ENCODE peak calls at places on chromosomes 12 and 14, in six cellular contexts. One of them, this sample, is unnamed.
A peak's percentile ranks its signal among the peaks of the same experiment; 100 is the strongest.

GRCh38 chr12:25615119-25615518 is 62.0 kb upstream of the LMNTD1 start:
- DNase-seq in GM12878: no peak
- DNase-seq in GM23248: peak; percentile 93
- DNase-seq in HCT116: no peak
- DNase-seq in mesenchymal stem cell: peak; percentile 82
- DNase-seq in neural progenitor cell: no peak
- DNase-seq in this sample: peak; percentile 94

GRCh38 chr14:61695695-61696527 is 598 bp downstream of the HIF1A start:
- DNase-seq in mesenchymal stem cell: peak; percentile 66
- DNase-seq in GM12878: no peak
- DNase-seq in GM23248: peak; percentile 86
- DNase-seq in neural progenitor cell: peak; percentile 89
- DNase-seq in HCT116: no peak
- DNase-seq in this sample: peak; percentile 59

GRCh38 chr12:29229937-29230336 is 80.9 kb downstream of the FAR2 start:
- DNase-seq in neural progenitor cell: no peak
- DNase-seq in HCT116: no peak
- DNase-seq in GM12878: no peak
- DNase-seq in mesenchymal stem cell: peak; percentile 23
- DNase-seq in GM23248: no peak
- DNase-seq in this sample: no peak

GRCh38 chr14:51616724-51617409 is 34.8 kb upstream of the FRMD6 start:
- DNase-seq in GM23248: peak; percentile 82
- DNase-seq in HCT116: peak; percentile 62
- DNase-seq in GM12878: no peak
- DNase-seq in neural progenitor cell: no peak
- DNase-seq in mesenchymal stem cell: peak; percentile 83
- DNase-seq in this sample: peak; percentile 97

GRCh38 chr12:78004451-78005093 is 173.9 kb downstream of the NAV3 start:
- DNase-seq in GM23248: no peak
- DNase-seq in neural progenitor cell: no peak
- DNase-seq in mesenchymal stem cell: no peak
- DNase-seq in HCT116: no peak
- DNase-seq in GM12878: no peak
- DNase-seq in this sample: peak; percentile 14

GRCh38 chr12:3728686-3729085 is 24.2 kb downstream of the CRACR2A start:
- DNase-seq in mesenchymal stem cell: no peak
- DNase-seq in HCT116: no peak
- DNase-seq in neural progenitor cell: no peak
- DNase-seq in GM23248: no peak
- DNase-seq in GM12878: no peak
- DNase-seq in this sample: no peak

GRCh38 chr12:111154180-111154579 is 214.7 kb downstream of the PHETA1 start:
- DNase-seq in mesenchymal stem cell: no peak
- DNase-seq in GM12878: no peak
- DNase-seq in HCT116: no peak
- DNase-seq in GM23248: peak; percentile 21
- DNase-seq in neural progenitor cell: peak; percentile 48
- DNase-seq in this sample: no peak

GRCh38 chr12:113103756-113104450 is 31.7 kb downstream of the RASAL1 start:
- DNase-seq in GM12878: no peak
- DNase-seq in GM23248: no peak
- DNase-seq in mesenchymal stem cell: no peak
- DNase-seq in neural progenitor cell: peak; percentile 76
- DNase-seq in HCT116: no peak
- DNase-seq in this sample: no peak

GRCh38 chr14:105999361-106000028 is 473.1 kb downstream of the TMEM121 start:
- DNase-seq in mesenchymal stem cell: no peak
- DNase-seq in HCT116: peak; percentile 24
- DNase-seq in GM12878: no peak
- DNase-seq in GM23248: peak; percentile 58
- DNase-seq in neural progenitor cell: peak; percentile 10
- DNase-seq in this sample: no peak

GRCh38 chr12:52741378-52742195 is 35.6 kb downstream of the KRT76 start:
- DNase-seq in GM23248: peak; percentile 61
- DNase-seq in mesenchymal stem cell: peak; percentile 51
- DNase-seq in neural progenitor cell: peak; percentile 91
- DNase-seq in HCT116: peak; percentile 4
- DNase-seq in GM12878: no peak
- DNase-seq in this sample: peak; percentile 49

GRCh38 chr14:35347323-35348043 is 55.3 kb downstream of the PSMA6 start:
- DNase-seq in GM23248: no peak
- DNase-seq in mesenchymal stem cell: no peak
- DNase-seq in HCT116: no peak
- DNase-seq in neural progenitor cell: peak; percentile 57
- DNase-seq in GM12878: no peak
- DNase-seq in this sample: no peak

GRCh38 chr14:101830271-101830670 is 68.8 kb downstream of the PPP2R5C start:
- DNase-seq in GM12878: no peak
- DNase-seq in neural progenitor cell: no peak
- DNase-seq in GM23248: no peak
- DNase-seq in mesenchymal stem cell: no peak
- DNase-seq in HCT116: no peak
- DNase-seq in this sample: no peak

GRCh38 chr12:4607056-4607455 is 41.8 kb downstream of the AKAP3 start:
- DNase-seq in mesenchymal stem cell: no peak
- DNase-seq in HCT116: no peak
- DNase-seq in GM12878: no peak
- DNase-seq in GM23248: no peak
- DNase-seq in neural progenitor cell: peak; percentile 20
- DNase-seq in this sample: no peak

GRCh38 chr14:75279153-75279738 is 618 bp downstream of the FOS start:
- DNase-seq in mesenchymal stem cell: peak; percentile 61
- DNase-seq in GM12878: no peak
- DNase-seq in HCT116: no peak
- DNase-seq in neural progenitor cell: peak; percentile 61
- DNase-seq in GM23248: peak; percentile 83
- DNase-seq in this sample: peak; percentile 90

GRCh38 chr14:29783556-29783955 is 144.1 kb downstream of the PRKD1 start:
- DNase-seq in GM12878: no peak
- DNase-seq in neural progenitor cell: no peak
- DNase-seq in GM23248: no peak
- DNase-seq in mesenchymal stem cell: no peak
- DNase-seq in HCT116: no peak
- DNase-seq in this sample: no peak

GRCh38 chr14:103825103-103825502 is 22.3 kb downstream of the PPP1R13B start:
- DNase-seq in GM12878: no peak
- DNase-seq in mesenchymal stem cell: no peak
- DNase-seq in HCT116: no peak
- DNase-seq in GM23248: no peak
- DNase-seq in neural progenitor cell: no peak
- DNase-seq in this sample: no peak

GRCh38 chr12:75571204-75571603 is 59.8 kb upstream of the KRR1 start:
- DNase-seq in GM23248: no peak
- DNase-seq in neural progenitor cell: no peak
- DNase-seq in GM12878: no peak
- DNase-seq in HCT116: no peak
- DNase-seq in mesenchymal stem cell: no peak
- DNase-seq in this sample: no peak

GRCh38 chr12:88665051-88665450 is 84.8 kb upstream of the KITLG start:
- DNase-seq in HCT116: no peak
- DNase-seq in GM23248: peak; percentile 29
- DNase-seq in mesenchymal stem cell: peak; percentile 15
- DNase-seq in GM12878: no peak
- DNase-seq in neural progenitor cell: no peak
- DNase-seq in this sample: peak; percentile 74

GRCh38 chr12:87953257-87953860 is 75.8 kb downstream of the C12orf50 start:
- DNase-seq in neural progenitor cell: peak; percentile 56
- DNase-seq in HCT116: peak; percentile 41
- DNase-seq in GM23248: peak; percentile 56
- DNase-seq in GM12878: no peak
- DNase-seq in mesenchymal stem cell: peak; percentile 53
- DNase-seq in this sample: peak; percentile 53

GRCh38 chr14:55382483-55382882 is 29.1 kb downstream of the ATG14 start:
- DNase-seq in GM23248: no peak
- DNase-seq in mesenchymal stem cell: no peak
- DNase-seq in GM12878: no peak
- DNase-seq in HCT116: no peak
- DNase-seq in neural progenitor cell: no peak
- DNase-seq in this sample: no peak

DNA sequence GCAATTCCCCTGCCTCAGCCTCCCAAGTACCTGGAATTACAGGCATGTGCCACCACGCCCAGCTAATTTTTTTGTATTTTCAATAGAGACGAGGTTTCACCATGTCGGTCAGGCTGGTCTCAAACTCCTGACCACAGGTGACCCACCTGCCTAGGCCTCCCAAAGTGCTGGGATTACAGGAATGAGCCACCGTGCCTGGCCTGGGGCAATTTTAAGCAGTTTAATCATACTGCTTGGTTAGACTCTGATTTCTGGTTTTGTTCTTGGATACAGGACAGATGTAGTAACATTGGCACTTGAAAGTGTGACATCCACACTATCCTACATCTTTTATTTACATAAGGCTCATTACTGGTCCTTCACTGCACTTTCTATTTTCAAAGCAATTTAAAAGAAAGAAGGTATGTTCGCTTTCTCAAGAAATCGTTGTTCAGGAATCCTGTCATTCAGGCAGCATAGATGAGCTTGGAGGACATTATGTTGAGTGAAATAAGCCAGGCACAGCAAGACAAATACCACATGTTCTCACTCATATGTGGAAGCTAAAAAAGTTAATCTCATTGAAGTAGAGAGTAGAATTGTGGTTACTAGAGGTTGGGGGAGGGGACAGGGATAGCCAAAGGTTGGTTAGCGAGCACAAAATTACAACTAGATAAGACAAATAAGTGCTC is 4.0 kb upstream of the NUAK1 start:
- DNase-seq in GM12878: no peak
- DNase-seq in neural progenitor cell: no peak
- DNase-seq in mesenchymal stem cell: no peak
- DNase-seq in GM23248: no peak
- DNase-seq in HCT116: no peak
- DNase-seq in this sample: no peak
- H3K4me1 ChIP-seq in GM12878: no peaks in the 10 kb centered on the region
- H3K4me1 ChIP-seq in neural progenitor cell: peaks cover 31% of the 10 kb centered on the region
- H3K4me1 ChIP-seq in mesenchymal stem cell: peaks cover 13% of the 10 kb centered on the region
- H3K4me1 ChIP-seq in GM23248: peaks cover 32% of the 10 kb centered on the region
- H3K4me1 ChIP-seq in HCT116: peaks cover 25% of the 10 kb centered on the region
- H3K4me1 ChIP-seq in this sample: peaks cover 4% of the 10 kb centered on the region

GRCh38 chr12:68534108-68534507 is 76.6 kb upstream of the RAP1B start:
- DNase-seq in neural progenitor cell: no peak
- DNase-seq in GM23248: no peak
- DNase-seq in mesenchymal stem cell: no peak
- DNase-seq in HCT116: no peak
- DNase-seq in GM12878: no peak
- DNase-seq in this sample: no peak

GRCh38 chr12:68539615-68539952 is 71.1 kb upstream of the RAP1B start:
- DNase-seq in GM12878: no peak
- DNase-seq in GM23248: no peak
- DNase-seq in neural progenitor cell: no peak
- DNase-seq in mesenchymal stem cell: no peak
- DNase-seq in HCT116: no peak
- DNase-seq in this sample: no peak

GRCh38 chr12:68536885-68537284 is 73.8 kb upstream of the RAP1B start:
- DNase-seq in HCT116: no peak
- DNase-seq in neural progenitor cell: no peak
- DNase-seq in mesenchymal stem cell: no peak
- DNase-seq in GM12878: no peak
- DNase-seq in GM23248: no peak
- DNase-seq in this sample: no peak

GRCh38 chr12:68537571-68537970 is 73.1 kb upstream of the RAP1B start:
- DNase-seq in mesenchymal stem cell: no peak
- DNase-seq in GM12878: no peak
- DNase-seq in neural progenitor cell: no peak
- DNase-seq in GM23248: no peak
- DNase-seq in HCT116: no peak
- DNase-seq in this sample: no peak

DNA sequence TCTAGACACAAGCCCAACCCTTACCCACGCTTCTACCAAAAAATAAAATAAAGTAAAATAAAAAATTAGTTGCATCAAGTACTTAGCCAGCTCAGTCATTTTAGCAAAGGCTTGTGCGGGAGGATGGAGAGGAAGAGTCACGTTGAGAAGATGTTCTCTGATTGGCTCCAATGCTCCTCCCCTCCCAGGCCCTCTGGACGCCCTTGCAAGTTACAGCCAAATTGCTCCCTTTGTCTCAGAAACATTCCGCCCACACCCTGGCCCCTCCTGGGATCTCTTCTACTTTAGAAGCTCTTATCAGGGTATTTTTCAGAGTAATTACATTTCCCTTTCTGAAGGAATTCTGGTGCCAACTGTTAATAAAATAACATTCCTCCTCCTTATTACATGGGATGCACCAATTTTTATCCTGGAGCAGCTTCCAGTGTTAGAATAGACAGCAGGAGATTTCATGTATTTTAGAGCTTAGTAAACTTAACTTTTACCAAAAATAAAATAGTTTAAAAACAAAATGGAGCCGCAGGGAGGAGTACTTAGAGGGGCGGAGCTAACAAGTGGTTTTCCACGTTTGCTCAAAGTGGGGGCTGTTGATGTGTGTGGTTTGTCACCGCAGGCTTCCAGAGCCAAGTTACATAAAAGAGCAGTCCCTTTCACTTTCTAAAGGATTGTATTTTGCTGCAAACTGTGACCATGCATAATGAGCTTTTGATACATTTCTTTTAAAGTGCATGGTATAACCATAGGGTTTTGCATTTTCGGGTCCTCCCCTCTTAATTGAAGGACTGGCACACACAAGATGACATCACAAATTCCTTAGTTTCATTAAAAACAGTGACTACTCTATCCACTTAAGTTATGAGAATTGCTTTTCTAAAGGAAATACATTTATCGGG is 71.7 kb upstream of the RAP1B start:
- DNase-seq in HCT116: no peak
- DNase-seq in GM23248: peak; percentile 85
- DNase-seq in GM12878: peak; percentile 59
- DNase-seq in neural progenitor cell: peak; percentile 50
- DNase-seq in mesenchymal stem cell: peak; percentile 58
- DNase-seq in this sample: peak; percentile 39
- H2AFZ ChIP-seq in HCT116: peak overlapping the region; percentile 28
- H2AFZ ChIP-seq in GM23248: peak overlapping the region; percentile 99
- H2AFZ ChIP-seq in GM12878: peak overlapping the region; percentile 55
- H2AFZ ChIP-seq in neural progenitor cell: peak overlapping the region; percentile 21
- H2AFZ ChIP-seq in mesenchymal stem cell: no peak overlapping the region
- H2AFZ ChIP-seq in this sample: peak overlapping the region; percentile 70

GRCh38 chr14:95302667-95303066 is 17.0 kb downstream of the CLMN start:
- DNase-seq in GM12878: no peak
- DNase-seq in neural progenitor cell: no peak
- DNase-seq in GM23248: no peak
- DNase-seq in HCT116: no peak
- DNase-seq in mesenchymal stem cell: no peak
- DNase-seq in this sample: no peak
- H3K9ac ChIP-seq in GM12878: no peak overlapping the region
- H3K9ac ChIP-seq in neural progenitor cell: no peak overlapping the region
- H3K9ac ChIP-seq in GM23248: no peak overlapping the region
- H3K9ac ChIP-seq in HCT116: no peak overlapping the region
- H3K9ac ChIP-seq in mesenchymal stem cell: no peak overlapping the region
- H3K9ac ChIP-seq in this sample: no peak overlapping the region

DNA sequence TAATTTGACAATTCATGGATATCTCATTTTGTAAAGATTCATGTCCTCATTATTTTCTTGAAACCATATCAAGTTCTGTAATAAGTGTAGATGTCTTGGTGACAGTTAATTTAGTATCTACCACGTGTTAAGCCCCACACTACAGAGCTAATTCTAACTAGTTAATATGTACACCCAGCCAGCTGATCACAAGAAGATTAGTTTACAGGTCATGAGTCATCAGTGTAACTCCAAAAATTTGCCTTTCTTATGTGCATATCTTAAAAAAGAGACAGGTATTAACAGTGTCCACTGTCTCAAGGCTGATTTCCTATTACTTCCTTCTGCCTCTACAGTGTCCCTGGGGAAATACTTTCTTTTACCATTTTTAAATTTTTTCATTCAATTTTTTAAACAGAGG is 13.3 kb upstream of the YBX3 start:
- DNase-seq in neural progenitor cell: no peak
- DNase-seq in GM12878: no peak
- DNase-seq in mesenchymal stem cell: no peak
- DNase-seq in HCT116: no peak
- DNase-seq in GM23248: peak; percentile 29
- DNase-seq in this sample: no peak
- H3K4me1 ChIP-seq in neural progenitor cell: no peaks in the 10 kb centered on the region
- H3K4me1 ChIP-seq in GM12878: peaks cover 2% of the 10 kb centered on the region
- H3K4me1 ChIP-seq in mesenchymal stem cell: peaks cover 1% of the 10 kb centered on the region
- H3K4me1 ChIP-seq in HCT116: peaks cover 13% of the 10 kb centered on the region
- H3K4me1 ChIP-seq in GM23248: no peaks in the 10 kb centered on the region
- H3K4me1 ChIP-seq in this sample: no peaks in the 10 kb centered on the region